ENCODE peak calls at places on chromosome 12, in eight cellular contexts. M is nucleus accumbens, K is Caco-2, R is amniotic stem cell, B is left ventricle myocardium inferior, X is fibroblast of the conjunctiva, E is choroid plexus epithelial cell, Z is substantia nigra. D is an unnamed sample.

GRCh38 chr12:3076730-3077571 is at the start of gene TSPAN9:
- DNase-seq in M (peak; percentile 45), E (peak; percentile 42), K (peak; percentile 78), B (peak; percentile 82), Z (no peak), X (no peak), R (no peak), D (peak; percentile 75)

GRCh38 chr12:66345212-66345611 is 42.9 kb downstream of the HELB start:
- DNase-seq in M (no peak), K (no peak), B (no peak), X (no peak), E (no peak), R (no peak), Z (no peak), D (no peak)

GRCh38 chr12:77947746-77948145 is 117.1 kb downstream of the NAV3 start:
- DNase-seq in E (peak; percentile 35), R (no peak), K (no peak), Z (no peak), M (no peak), X (no peak), B (no peak), D (no peak)

GRCh38 chr12:116636636-116637519 is 77.7 kb downstream of the MAP1LC3B2 start:
- DNase-seq in K (peak; percentile 64), X (no peak), E (no peak), Z (no peak), R (no peak), M (no peak), B (no peak), D (no peak)

GRCh38 chr12:85280984-85281946 is 1.2 kb downstream of the ALX1 start:
- DNase-seq in Z (no peak), R (no peak), X (no peak), M (no peak), E (peak; percentile 19), K (no peak), B (no peak), D (peak; percentile 2)

GRCh38 chr12:3061129-3061857 is 15.9 kb upstream of the TSPAN9 start:
- DNase-seq in X (no peak), R (peak; percentile 24), K (no peak), B (no peak), Z (no peak), E (peak; percentile 66), M (no peak), D (peak; percentile 73)

GRCh38 chr12:106580671-106581508 is 1.9 kb upstream of the RFX4 start:
- DNase-seq in M (no peak), X (no peak), Z (no peak), R (no peak), B (no peak), K (no peak), E (no peak), D (no peak)

GRCh38 chr12:132886529-132887477 is 602 bp downstream of the CHFR start:
- DNase-seq in B (no peak), K (no peak), Z (no peak), X (no peak), R (peak; percentile 3), E (peak; percentile 14), M (no peak), D (no peak)

GRCh38 chr12:53578783-53579182 is 47.4 kb downstream of the ATF7 start:
- DNase-seq in Z (no peak), B (no peak), K (no peak), E (no peak), X (no peak), M (no peak), R (no peak), D (no peak)

GRCh38 chr12:442235-442884 is 17.4 kb upstream of the B4GALNT3 start:
- DNase-seq in X (peak; percentile 13), B (no peak), E (peak; percentile 60), R (no peak), M (peak; percentile 24), K (peak; percentile 72), Z (no peak), D (peak; percentile 43)

GRCh38 chr12:47900480-47901129 is 4.2 kb downstream of the VDR start:
- DNase-seq in X (no peak), Z (no peak), M (no peak), K (peak; percentile 85), E (peak; percentile 14), B (no peak), R (no peak), D (no peak)

GRCh38 chr12:108613548-108613947 is 15.7 kb upstream of the TMEM119 start:
- DNase-seq in B (no peak), M (no peak), Z (no peak), E (no peak), K (no peak), R (no peak), X (no peak), D (no peak)

D was measured in amniotic epithelial cell.